ENCODE peak calls at places on chromosomes 6 and 20, in seven cellular contexts. D, F, U, S, G, A and X are unnamed samples. For H3K9me3, the result is how much of the 10 kb centered on the place peaks cover.

GRCh38 chr20:58645277-58645968 is 5.7 kb upstream of the STX16 start:
- DNase-seq in U (no peak), F (no peak), S (no peak), G (no peak), A (no peak), D (no peak), X (peak)

GRCh38 chr6:74075323-74075722 is 379.3 kb downstream of the CD109 start:
- DNase-seq in D (no peak), G (no peak), U (no peak), S (peak), F (no peak), A (no peak), X (peak)

GRCh38 chr6:155155787-155156447 is 107.9 kb upstream of the CLDN20 start:
- DNase-seq in U (no peak), A (no peak), D (no peak), G (no peak), F (no peak), S (no peak), X (no peak)

GRCh38 chr20:45337367-45338120 is 10.7 kb downstream of the SDC4 start:
- DNase-seq in S (peak), A (no peak), U (peak), G (peak), F (no peak), D (peak), X (peak)

GRCh38 chr6:144447487-144447886 is 162.4 kb downstream of the UTRN start:
- DNase-seq in D (no peak), S (no peak), G (no peak), F (no peak), U (no peak), A (no peak), X (no peak)

GRCh38 chr6:90187437-90188049 is 109.1 kb downstream of the BACH2 start:
- DNase-seq in G (no peak), F (no peak), U (no peak), S (no peak), A (no peak), D (no peak), X (peak)

GRCh38 chr6:29943053-29943966 is 978 bp downstream of the HLA-A start:
- DNase-seq in D (no peak), G (no peak), U (peak), F (no peak), A (no peak), S (no peak), X (no peak)

GRCh38 chr20:34984756-34985261 is 29.1 kb downstream of the MYH7B start:
- DNase-seq in U (no peak), A (no peak), S (no peak), F (no peak), G (no peak), D (peak), X (no peak)

GRCh38 chr20:58001381-58001780 is 227.1 kb downstream of the ANKRD60 start:
- DNase-seq in S (no peak), D (peak), U (no peak), G (peak), A (no peak), F (no peak), X (no peak)

GRCh38 chr20:12394786-12395185 is 477.1 kb downstream of the BTBD3 start:
- DNase-seq in S (no peak), A (peak), U (no peak), F (no peak), G (no peak), D (no peak), X (no peak)

GRCh38 chr6:125748534-125749111 is 809 bp upstream of the HEY2 start:
- DNase-seq in A (no peak), F (peak), D (no peak), G (no peak), S (peak), U (no peak), X (peak)

GRCh38 chr6:106608080-106608668 is 21.1 kb downstream of the RTN4IP1 start:
- DNase-seq in S (peak), F (peak), U (peak), A (peak), D (no peak), G (no peak), X (peak)

GRCh38 chr6:15956205-15957106 is 172.4 kb upstream of the MYLIP start:
- DNase-seq in F (no peak), S (peak), D (no peak), G (no peak), U (peak), A (no peak), X (peak)

GRCh38 chr20:32753731-32754130 is 8.5 kb upstream of the DNMT3B start:
- DNase-seq in S (no peak), U (no peak), D (no peak), A (no peak), G (no peak), F (no peak), X (no peak)

GRCh38 chr6:112983741-112984221 is 636.7 kb downstream of the RFPL4B start:
- DNase-seq in D (no peak), F (no peak), S (no peak), G (no peak), A (no peak), U (no peak), X (no peak)

GRCh38 chr6:169556758-169557505 is 144.9 kb downstream of the WDR27 start:
- DNase-seq in G (no peak), D (no peak), S (no peak), U (peak), A (no peak), F (peak), X (no peak)

GRCh38 chr20:24634855-24635254 is 165.4 kb downstream of the SYNDIG1 start:
- DNase-seq in S (no peak), F (no peak), A (no peak), G (peak), U (no peak), D (no peak), X (peak)

GRCh38 chr6:111482236-111482958 is 621 bp downstream of the REV3L start:
- DNase-seq in S (peak), D (peak), A (no peak), U (peak), F (peak), G (peak), X (peak)

GRCh38 chr6:12017876-12018401 is 5.8 kb downstream of the HIVEP1 start:
- DNase-seq in G (no peak), F (no peak), S (no peak), D (no peak), U (no peak), A (no peak), X (no peak)

GRCh38 chr20:47773381-47773786 is 11.9 kb downstream of the SULF2 start:
- DNase-seq in U (peak), D (no peak), G (no peak), A (no peak), S (peak), F (no peak), X (no peak)

GRCh38 chr20:62322428-62323073 is 19.8 kb downstream of the ADRM1 start:
- DNase-seq in S (no peak), F (no peak), A (no peak), D (no peak), U (no peak), G (no peak), X (no peak)

GRCh38 chr6:47044418-47044817 is 2.3 kb upstream of the ADGRF1 start:
- DNase-seq in D (no peak), F (no peak), G (no peak), U (peak), A (no peak), S (peak), X (peak)

GRCh38 chr6:4258733-4259132 is 123.4 kb upstream of the ECI2 start:
- DNase-seq in A (no peak), G (no peak), D (no peak), U (no peak), F (no peak), S (no peak), X (no peak)

GRCh38 chr20:35360033-35360432 is 51.7 kb downstream of the UQCC1 start:
- DNase-seq in G (no peak), S (no peak), D (no peak), U (no peak), A (no peak), F (no peak), X (no peak)

GRCh38 chr20:24708411-24709295 is 239.2 kb downstream of the SYNDIG1 start:
- DNase-seq in U (no peak), A (no peak), G (no peak), S (no peak), F (no peak), D (no peak), X (no peak)

GRCh38 chr20:52083627-52084232 is 107.8 kb downstream of the ZFP64 start:
- DNase-seq in D (no peak), F (peak), U (peak), A (peak), G (no peak), S (peak), X (peak)

GRCh38 chr6:118668761-118669411 is 17.5 kb upstream of the CEP85L start:
- DNase-seq in G (no peak), A (no peak), S (no peak), U (no peak), D (no peak), F (no peak), X (no peak)

GRCh38 chr6:154682633-154683125 is 50.5 kb upstream of the SCAF8 start:
- DNase-seq in G (no peak), A (no peak), S (no peak), U (no peak), F (no peak), D (no peak), X (no peak)

GRCh38 chr6:5617179-5617578 is 355.9 kb downstream of the FARS2 start:
- DNase-seq in U (no peak), D (no peak), A (no peak), F (no peak), G (no peak), S (no peak), X (no peak)

GRCh38 chr6:85461806-85462185 is 11.9 kb downstream of the NT5E start:
- DNase-seq in U (no peak), S (no peak), A (no peak), G (no peak), F (no peak), D (no peak), X (no peak)

GRCh38 chr6:111534366-111534765 is 51.3 kb upstream of the REV3L start:
- DNase-seq in F (no peak), A (no peak), U (peak), D (no peak), S (peak), G (no peak), X (peak)

GRCh38 chr6:125169058-125169457 is 15.5 kb downstream of the TPD52L1 start:
- DNase-seq in D (no peak), U (no peak), A (no peak), G (no peak), F (no peak), S (no peak), X (peak)

GRCh38 chr6:154991207-154991606 is 3.9 kb upstream of the TIAM2 start:
- DNase-seq in F (no peak), S (no peak), U (no peak), D (no peak), A (no peak), G (no peak), X (no peak)

GRCh38 chr20:856361-856775 is 22.9 kb downstream of the FAM110A start:
- DNase-seq in U (no peak), G (no peak), F (peak), S (no peak), A (no peak), D (peak), X (no peak)

GRCh38 chr6:135451617-135452190 is 45.8 kb downstream of the AHI1 start:
- DNase-seq in F (peak), U (no peak), G (no peak), S (no peak), D (no peak), A (no peak), X (peak)

GRCh38 chr6:150482883-150483409 is 114.1 kb downstream of the IYD start:
- DNase-seq in D (no peak), U (no peak), S (no peak), F (no peak), A (no peak), G (no peak), X (no peak)

GRCh38 chr6:4856779-4857178 is 80.6 kb downstream of the CDYL start:
- DNase-seq in U (no peak), S (no peak), D (no peak), F (no peak), G (no peak), A (no peak), X (no peak)

GRCh38 chr6:2596222-2596621 is 154.5 kb downstream of the MYLK4 start:
- DNase-seq in A (peak), D (no peak), G (no peak), U (no peak), F (no peak), S (no peak), X (peak)

GRCh38 chr6:13461805-13462204 is 25.6 kb downstream of the GFOD1 start:
- DNase-seq in A (no peak), S (no peak), F (no peak), U (no peak), D (no peak), G (no peak), X (no peak)

GRCh38 chr20:50450961-50451752 is 59.0 kb upstream of the PTPN1 start:
- DNase-seq in U (peak), G (no peak), S (no peak), A (no peak), D (peak), F (peak), X (peak)

GRCh38 chr20:49284818-49285217 is 7.0 kb upstream of the ZNFX1 start:
- DNase-seq in D (no peak), U (no peak), G (no peak), S (no peak), F (no peak), A (no peak), X (no peak)
- H3K9me3 ChIP-seq in D (under half), U (under half), G (half or more), S (under half), F (half or more), A (under half), X (under half)

GRCh38 chr6:157937318-157937717 is 44.3 kb upstream of the SYNJ2 start:
- DNase-seq in D (no peak), G (no peak), A (no peak), F (no peak), S (no peak), U (no peak), X (no peak)

GRCh38 chr6:157929765-157930319 is 51.8 kb upstream of the SYNJ2 start:
- DNase-seq in F (no peak), D (no peak), A (no peak), U (no peak), G (no peak), S (no peak), X (no peak)

GRCh38 chr6:157941101-157941863 is 40.4 kb upstream of the SYNJ2 start:
- DNase-seq in S (no peak), F (no peak), U (no peak), G (no peak), D (no peak), A (no peak), X (no peak)

DNA sequence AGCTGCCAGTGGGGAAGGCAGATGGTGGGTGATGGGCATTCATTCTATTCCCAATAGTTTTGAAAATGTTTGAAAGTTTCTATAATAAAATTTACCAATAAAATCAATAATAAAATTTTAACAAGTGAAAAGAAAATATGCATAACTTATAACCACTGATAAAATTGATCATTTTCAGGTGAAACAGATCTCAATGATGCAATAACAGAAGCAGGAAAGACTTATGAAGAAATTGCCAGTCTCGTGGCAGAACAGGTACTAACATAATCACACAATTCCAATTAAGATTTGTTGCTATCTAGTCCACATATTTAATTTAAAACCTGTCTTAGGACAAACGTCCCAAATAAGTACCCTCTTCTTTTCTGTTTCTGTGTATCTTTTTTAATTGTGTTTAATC is 45.9 kb upstream of the SYNJ2 start:
- DNase-seq in D (no peak), F (no peak), G (no peak), U (no peak), S (no peak), A (no peak), X (no peak)
- H3K9me3 ChIP-seq in D (under half), F (under half), G (under half), U (under half), S (under half), A (under half), X (under half)

GRCh38 chr6:146943673-146944072 is 260.5 kb upstream of the STXBP5 start:
- DNase-seq in G (no peak), F (no peak), U (no peak), D (no peak), A (no peak), S (no peak), X (no peak)
- H3K9me3 ChIP-seq in G (under half), F (under half), U (under half), D (under half), A (under half), S (under half), X (under half)

GRCh38 chr6:27400877-27401642 is 12.5 kb downstream of the ZNF391 start:
- DNase-seq in S (no peak), G (no peak), D (no peak), A (no peak), U (no peak), F (no peak), X (no peak)
- H3K9me3 ChIP-seq in S (under half), G (half or more), D (under half), A (under half), U (under half), F (under half), X (under half)

GRCh38 chr20:59819496-59820203 is 113.8 kb downstream of the SYCP2 start:
- DNase-seq in S (peak), A (no peak), U (no peak), D (peak), G (peak), F (no peak), X (no peak)
- H3K9me3 ChIP-seq in S (under half), A (under half), U (under half), D (under half), G (under half), F (under half), X (under half)